ENCODE peak calls at places on chromosomes 13 and 19, in ten cellular contexts. M is bronchial epithelial cell, V is esophagus squamous epithelium, H is cardiac muscle cell, E is left ventricle myocardium inferior, L is foreskin fibroblast, Z is AG04450, U is brain microvascular endothelial cell, G is A549, D is fibroblast of the aortic adventitia. R is an unnamed sample.

GRCh38 chr19:58356971-58357797 is 3.9 kb upstream of the A1BG start:
- DNase-seq in M (no peak), V (no peak), H (no peak), E (no peak), L (peak), Z (no peak), U (peak), G (no peak), D (no peak), R (peak)

GRCh38 chr13:111388851-111389500 is 68.5 kb downstream of the TEX29 start:
- DNase-seq in M (no peak), V (no peak), H (no peak), E (no peak), L (no peak), Z (no peak), U (no peak), G (no peak), D (no peak), R (no peak)

GRCh38 chr13:65505941-65506340 is 1724.2 kb downstream of the PCDH9 start:
- DNase-seq in M (no peak), V (no peak), H (no peak), E (no peak), L (no peak), Z (no peak), U (no peak), G (no peak), D (no peak), R (no peak)

GRCh38 chr13:78478183-78478582 is 125.2 kb downstream of the POU4F1 start:
- DNase-seq in M (no peak), V (no peak), H (no peak), E (no peak), L (no peak), Z (no peak), U (no peak), G (no peak), D (no peak), R (no peak)

GRCh38 chr13:70253411-70253810 is 145.2 kb upstream of the KLHL1 start:
- DNase-seq in M (peak), V (no peak), H (no peak), E (no peak), L (no peak), Z (no peak), U (peak), G (no peak), D (no peak), R (no peak)

GRCh38 chr13:27551563-27551962 is 68.8 kb downstream of the LNX2 start:
- DNase-seq in M (no peak), V (no peak), H (no peak), E (no peak), L (no peak), Z (no peak), U (no peak), G (no peak), D (no peak), R (peak)

GRCh38 chr19:23943411-23943810 is 28.7 kb downstream of the ZNF726 start:
- DNase-seq in M (no peak), V (no peak), H (no peak), E (no peak), L (no peak), Z (no peak), U (no peak), G (no peak), D (no peak), R (no peak)

GRCh38 chr13:95509521-95510315 is 42.8 kb upstream of the CLDN10 start:
- DNase-seq in M (peak), V (no peak), H (no peak), E (no peak), L (peak), Z (no peak), U (peak), G (no peak), D (peak), R (peak)

GRCh38 chr13:50908371-50908770 is 1.2 kb upstream of the RNASEH2B start:
- DNase-seq in M (no peak), V (no peak), H (no peak), E (no peak), L (no peak), Z (no peak), U (no peak), G (no peak), D (no peak), R (no peak)

GRCh38 chr19:29211562-29212416 is 1.2 kb downstream of the UQCRFS1 start:
- DNase-seq in M (no peak), V (no peak), H (peak), E (no peak), L (no peak), Z (no peak), U (peak), G (peak), D (peak), R (peak)

GRCh38 chr19:52690395-52691214 is 44.2 kb downstream of the ZNF611 start:
- DNase-seq in M (peak), V (peak), H (peak), E (peak), L (peak), Z (peak), U (peak), G (no peak), D (peak), R (peak)
- TF ChIP-seq CTCF in M (no peak), V (peak), H (peak), E (peak), L (no peak), Z (no peak), U (no peak), G (no peak), D (no peak), R (peak)

GRCh38 chr13:61136101-61136500 is 279.5 kb downstream of the PCDH20 start:
- DNase-seq in M (no peak), V (no peak), H (peak), E (no peak), L (no peak), Z (no peak), U (no peak), G (no peak), D (no peak), R (no peak)

GRCh38 chr13:61138857-61139256 is 276.8 kb downstream of the PCDH20 start:
- DNase-seq in M (no peak), V (no peak), H (no peak), E (no peak), L (no peak), Z (no peak), U (no peak), G (no peak), D (no peak), R (no peak)

GRCh38 chr13:61136515-61136914 is 279.1 kb downstream of the PCDH20 start:
- DNase-seq in M (no peak), V (no peak), H (no peak), E (no peak), L (no peak), Z (no peak), U (no peak), G (no peak), D (no peak), R (no peak)

DNA sequence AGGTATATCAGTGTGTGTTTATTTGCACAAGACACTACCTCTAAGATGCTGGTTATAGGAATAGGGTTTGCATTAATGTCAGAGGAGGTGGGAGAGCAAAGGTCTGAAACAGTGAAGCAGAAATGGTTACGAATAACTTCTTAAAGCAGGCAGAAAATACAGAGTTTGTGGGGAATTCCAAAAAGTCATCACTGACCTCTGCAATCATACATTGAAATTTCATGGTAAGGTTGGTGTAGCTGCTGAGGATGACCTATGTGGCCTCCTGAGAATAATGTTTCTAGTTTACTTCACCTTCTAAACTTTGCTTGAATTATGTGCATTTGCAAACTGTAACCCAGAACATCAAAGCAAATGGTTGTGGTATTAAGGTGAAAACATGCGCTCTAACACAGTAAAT is 280.1 kb downstream of the PCDH20 start:
- DNase-seq in M (no peak), V (no peak), H (no peak), E (no peak), L (no peak), Z (no peak), U (no peak), G (no peak), D (no peak), R (no peak)
- H3K4me3 ChIP-seq in M (no peak), V (no peak), H (no peak), E (no peak), L (no peak), Z (no peak), U (no peak), G (no peak), D (no peak), R (no peak)

GRCh38 chr13:24741016-24741662 is 22.8 kb upstream of the RNF17 start:
- DNase-seq in M (no peak), V (no peak), H (no peak), E (no peak), L (no peak), Z (no peak), U (no peak), G (peak), D (no peak), R (no peak)
- TF ChIP-seq CTCF in M (peak), V (no peak), H (peak), E (peak), L (no peak), Z (no peak), U (peak), G (no peak), D (peak), R (peak)

DNA sequence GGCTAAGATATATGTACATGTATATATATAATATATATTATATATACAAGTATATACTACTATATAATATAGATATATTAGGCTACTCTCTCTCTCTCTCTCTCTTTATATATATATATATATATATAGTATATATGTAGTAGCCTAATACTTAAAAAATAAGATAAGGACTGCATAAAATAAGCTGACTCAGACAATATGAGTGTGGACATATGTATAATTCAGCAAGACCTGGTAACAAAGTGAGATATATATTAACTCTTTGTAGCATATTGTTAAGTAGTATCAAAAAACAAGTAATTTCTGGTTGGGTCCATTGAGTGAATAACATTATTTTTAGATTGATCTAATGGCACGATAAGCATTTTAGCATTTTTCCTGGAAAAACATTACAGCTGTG is 509.0 kb downstream of the GPC5 start:
- DNase-seq in M (no peak), V (no peak), H (no peak), E (no peak), L (no peak), Z (no peak), U (no peak), G (no peak), D (no peak), R (no peak)
- H3K4me3 ChIP-seq in M (no peak), V (no peak), H (no peak), E (no peak), L (no peak), Z (no peak), U (no peak), G (no peak), D (no peak), R (no peak)

GRCh38 chr19:12783226-12783848 is 7.9 kb upstream of the JUNB start:
- DNase-seq in M (no peak), V (no peak), H (no peak), E (no peak), L (no peak), Z (no peak), U (no peak), G (peak), D (no peak), R (no peak)

GRCh38 chr19:12782174-12782423 is 6.7 kb upstream of the HOOK2 start:
- DNase-seq in M (no peak), V (peak), H (no peak), E (no peak), L (no peak), Z (no peak), U (no peak), G (no peak), D (no peak), R (no peak)

GRCh38 chr19:12784394-12784870 is 6.9 kb upstream of the JUNB start:
- DNase-seq in M (no peak), V (no peak), H (no peak), E (no peak), L (no peak), Z (no peak), U (no peak), G (no peak), D (no peak), R (peak)

GRCh38 chr19:12783849-12784393 is 7.4 kb upstream of the JUNB start:
- DNase-seq in M (peak), V (no peak), H (no peak), E (peak), L (no peak), Z (no peak), U (no peak), G (peak), D (no peak), R (peak)

DNA sequence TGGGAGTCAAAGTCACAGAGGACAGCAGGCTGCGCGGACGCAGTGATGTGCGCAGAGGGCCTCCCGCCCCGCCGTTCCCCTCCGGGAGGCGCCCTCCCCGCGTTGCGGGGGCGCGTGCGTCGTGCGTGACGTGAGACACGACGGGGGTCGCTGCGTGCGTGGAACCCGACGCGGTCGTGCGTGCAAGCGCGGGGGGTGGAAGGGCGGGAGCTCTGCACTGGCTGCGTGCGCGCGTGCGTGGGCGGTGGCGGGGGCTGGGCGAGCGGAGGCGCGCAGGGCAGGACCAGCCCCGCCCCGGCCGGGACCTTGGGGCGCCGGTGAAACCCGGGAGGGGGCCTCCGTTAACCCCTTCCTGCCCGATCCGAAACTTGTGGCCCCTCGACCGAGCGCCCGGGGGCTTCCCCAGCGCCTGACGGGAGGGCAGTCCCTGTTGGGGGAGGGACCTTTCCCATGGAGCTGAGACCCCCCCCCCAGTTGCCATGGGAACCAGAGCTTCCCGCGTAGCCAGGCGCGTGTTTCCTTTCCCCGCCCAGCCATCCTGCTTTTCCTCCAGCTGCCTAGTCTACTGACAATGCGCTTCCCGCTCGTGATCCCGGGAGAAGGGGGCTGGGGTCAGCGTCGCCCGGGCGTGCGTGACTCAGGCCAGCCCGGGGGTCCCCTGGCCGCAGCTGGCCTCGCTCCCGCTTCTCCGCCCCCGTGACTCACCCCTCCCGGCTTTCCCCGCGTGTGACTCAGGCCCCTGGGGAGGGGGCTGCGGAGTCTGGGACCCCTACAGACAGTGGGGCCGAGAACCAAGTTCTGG is 7.3 kb upstream of the HOOK2 start:
- DNase-seq in M (no peak), V (peak), H (peak), E (peak), L (peak), Z (no peak), U (peak), G (peak), D (peak), R (peak)
- TF ChIP-seq CTCF in M (peak), V (peak), H (no peak), E (no peak), L (no peak), Z (no peak), U (no peak), G (no peak), D (no peak), R (peak)

DNA sequence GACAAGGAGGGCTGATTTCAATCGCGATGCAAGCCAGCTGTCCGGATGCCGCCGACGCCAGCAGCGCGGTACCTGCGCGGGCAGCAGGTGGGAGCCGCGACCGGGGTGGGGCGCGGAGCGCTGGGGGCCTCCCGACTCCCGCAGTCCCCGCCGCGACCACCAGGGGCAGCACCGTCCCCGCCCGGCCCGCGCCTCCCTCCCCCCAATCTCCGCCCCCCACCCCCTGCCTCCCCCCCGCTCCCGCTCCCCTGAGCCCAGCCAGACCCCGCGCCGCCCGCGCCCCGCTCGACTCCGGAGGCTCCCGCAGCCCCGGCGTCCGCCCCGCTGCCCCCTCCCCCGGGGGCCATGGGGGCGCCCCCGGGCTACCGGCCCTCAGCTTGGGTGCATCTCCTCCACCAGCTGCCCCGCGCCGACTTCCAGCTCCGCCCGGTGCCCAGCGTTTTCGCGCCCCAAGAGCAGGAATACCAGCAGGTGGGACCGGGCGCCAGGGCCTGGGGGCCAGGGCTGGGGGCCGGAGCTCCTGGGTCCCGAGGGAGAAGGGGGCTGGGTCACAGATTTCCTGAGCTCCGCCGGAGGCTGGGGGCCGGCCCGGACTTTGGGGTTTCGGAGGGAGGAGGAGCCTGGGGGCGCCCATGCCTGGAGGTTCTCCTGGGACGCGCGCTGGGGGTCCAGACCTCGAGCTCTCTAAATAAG is at the start of gene TTYH1:
- DNase-seq in M (no peak), V (no peak), H (no peak), E (no peak), L (no peak), Z (no peak), U (no peak), G (no peak), D (no peak), R (no peak)
- H3K4me3 ChIP-seq in M (no peak), V (no peak), H (peak), E (peak), L (no peak), Z (no peak), U (no peak), G (no peak), D (no peak), R (no peak)

DNA sequence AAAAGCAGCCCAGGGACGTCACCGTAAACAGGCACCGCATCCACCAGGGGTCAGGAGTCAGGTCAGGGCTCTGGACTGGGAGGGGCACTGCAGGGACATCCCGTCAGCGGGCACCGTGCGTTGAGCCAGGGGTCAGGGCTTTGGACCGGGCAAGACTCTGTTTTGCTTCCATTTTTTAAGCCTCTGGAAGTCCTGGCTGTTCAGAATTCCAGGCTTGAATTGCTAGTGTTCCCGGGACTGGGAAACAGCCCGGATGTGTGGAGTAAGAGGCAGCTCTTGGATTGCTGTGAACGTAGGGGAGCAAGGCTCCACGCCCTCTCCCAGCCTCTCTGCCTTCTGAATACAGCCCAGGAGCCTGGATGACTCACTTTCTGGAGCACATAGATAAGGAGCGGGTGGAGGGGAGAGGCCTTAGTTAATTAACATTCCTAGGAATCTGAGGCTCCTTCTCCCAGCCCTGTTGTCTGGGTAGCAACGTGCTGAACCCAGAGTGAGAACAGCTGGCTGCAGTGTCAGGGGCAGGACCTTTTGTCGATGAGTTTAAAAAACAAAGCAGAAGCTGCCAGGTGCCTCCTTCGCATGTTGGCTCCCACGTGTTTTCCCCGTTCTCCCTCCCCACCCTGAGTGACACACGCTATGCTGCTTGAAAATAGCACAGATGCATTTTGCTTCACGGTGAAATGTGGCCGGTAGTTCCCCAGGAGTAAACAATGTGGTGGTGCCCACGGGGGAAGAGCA is 21.9 kb downstream of the ATP11A start:
- DNase-seq in M (peak), V (no peak), H (peak), E (peak), L (peak), Z (peak), U (peak), G (peak), D (peak), R (peak)
- TF ChIP-seq CTCF in M (peak), V (peak), H (peak), E (peak), L (peak), Z (peak), U (peak), G (peak), D (peak), R (peak)

R was measured in fibroblast of villous mesenchyme.